ENCODE peak calls at places on chromosomes 13 and 19, in four cellular contexts. X is H1, A is K562, O is HepG2. H is an unnamed sample.

GRCh38 chr13:74372511-74372910 is 238.3 kb upstream of the KLF12 start:
- DNase-seq in X (no peak), A (no peak), O (no peak), H (no peak)

GRCh38 chr19:6947745-6948144 is 60.4 kb downstream of the ADGRE1 start:
- DNase-seq in X (no peak), A (no peak), O (peak; percentile 3), H (peak; percentile 66)

GRCh38 chr19:28039677-28040381 is 1173.1 kb downstream of the UQCRFS1 start:
- DNase-seq in X (no peak), A (no peak), O (no peak), H (no peak)

GRCh38 chr19:37227996-37228395 is 10.0 kb downstream of the ZNF383 start:
- DNase-seq in X (no peak), A (no peak), O (no peak), H (no peak)

GRCh38 chr19:55685776-55686175 is 10.8 kb downstream of the EPN1 start:
- DNase-seq in X (no peak), A (no peak), O (no peak), H (no peak)

GRCh38 chr13:31031482-31031881 is 99.0 kb downstream of the TEX26 start:
- DNase-seq in X (no peak), A (no peak), O (peak; percentile 19), H (no peak)

GRCh38 chr13:27242642-27243185 is 8.6 kb upstream of the RPL21 start:
- DNase-seq in X (no peak), A (peak; percentile 27), O (no peak), H (no peak)

GRCh38 chr13:29718694-29719093 is 123.2 kb upstream of the SLC7A1 start:
- DNase-seq in X (no peak), A (no peak), O (no peak), H (no peak)

GRCh38 chr13:46731535-46731934 is 65.4 kb downstream of the ESD start:
- DNase-seq in X (no peak), A (no peak), O (no peak), H (no peak)

GRCh38 chr13:41603917-41604316 is 146.6 kb downstream of the RGCC start:
- DNase-seq in X (no peak), A (peak; percentile 13), O (no peak), H (peak; percentile 69)

GRCh38 chr13:77733674-77734073 is 36.2 kb downstream of the SLAIN1 start:
- DNase-seq in X (no peak), A (no peak), O (no peak), H (no peak)

GRCh38 chr19:7904074-7905020 is 670 bp downstream of the MAP2K7 start:
- DNase-seq in X (no peak), A (peak; percentile 89), O (no peak), H (peak; percentile 21)

GRCh38 chr19:16726916-16727315 is 7.3 kb downstream of the NWD1 start:
- DNase-seq in X (no peak), A (no peak), O (no peak), H (no peak)

GRCh38 chr19:16435238-16435911 is 36.4 kb downstream of the EPS15L1 start:
- DNase-seq in X (no peak), A (no peak), O (no peak), H (peak; percentile 84)

GRCh38 chr13:76677047-76677446 is 209.2 kb downstream of the KCTD12 start:
- DNase-seq in X (no peak), A (no peak), O (no peak), H (peak; percentile 34)

GRCh38 chr13:33490461-33491327 is 205.1 kb upstream of the STARD13 start:
- DNase-seq in X (peak; percentile 33), A (peak; percentile 5), O (no peak), H (peak; percentile 95)

GRCh38 chr19:40650749-40651305 is 39.6 kb downstream of the NUMBL start:
- DNase-seq in X (no peak), A (no peak), O (no peak), H (no peak)

GRCh38 chr19:6593651-6594416 is 2.9 kb upstream of the CD70 start:
- DNase-seq in X (no peak), A (no peak), O (no peak), H (no peak)

GRCh38 chr19:15595069-15595468 is 19.9 kb upstream of the CYP4F8 start:
- DNase-seq in X (no peak), A (no peak), O (no peak), H (no peak)

GRCh38 chr13:66943530-66943929 is 286.6 kb downstream of the PCDH9 start:
- DNase-seq in X (no peak), A (no peak), O (no peak), H (no peak)
- TF ChIP-seq JUN in X (no peak), A (no peak), O (no peak), H (no peak)

GRCh38 chr19:13100031-13100588 is 2.5 kb downstream of the LYL1 start:
- DNase-seq in X (no peak), A (no peak), O (no peak), H (peak; percentile 51)

GRCh38 chr19:13099073-13099999 is 3.3 kb downstream of the LYL1 start:
- DNase-seq in X (no peak), A (peak; percentile 45), O (no peak), H (peak; percentile 79)

GRCh38 chr19:13096968-13097330 is 5.7 kb downstream of the LYL1 start:
- DNase-seq in X (no peak), A (no peak), O (no peak), H (no peak)

GRCh38 chr19:13097331-13098258 is 5.1 kb downstream of the LYL1 start:
- DNase-seq in X (no peak), A (peak; percentile 68), O (no peak), H (peak; percentile 52)

DNA sequence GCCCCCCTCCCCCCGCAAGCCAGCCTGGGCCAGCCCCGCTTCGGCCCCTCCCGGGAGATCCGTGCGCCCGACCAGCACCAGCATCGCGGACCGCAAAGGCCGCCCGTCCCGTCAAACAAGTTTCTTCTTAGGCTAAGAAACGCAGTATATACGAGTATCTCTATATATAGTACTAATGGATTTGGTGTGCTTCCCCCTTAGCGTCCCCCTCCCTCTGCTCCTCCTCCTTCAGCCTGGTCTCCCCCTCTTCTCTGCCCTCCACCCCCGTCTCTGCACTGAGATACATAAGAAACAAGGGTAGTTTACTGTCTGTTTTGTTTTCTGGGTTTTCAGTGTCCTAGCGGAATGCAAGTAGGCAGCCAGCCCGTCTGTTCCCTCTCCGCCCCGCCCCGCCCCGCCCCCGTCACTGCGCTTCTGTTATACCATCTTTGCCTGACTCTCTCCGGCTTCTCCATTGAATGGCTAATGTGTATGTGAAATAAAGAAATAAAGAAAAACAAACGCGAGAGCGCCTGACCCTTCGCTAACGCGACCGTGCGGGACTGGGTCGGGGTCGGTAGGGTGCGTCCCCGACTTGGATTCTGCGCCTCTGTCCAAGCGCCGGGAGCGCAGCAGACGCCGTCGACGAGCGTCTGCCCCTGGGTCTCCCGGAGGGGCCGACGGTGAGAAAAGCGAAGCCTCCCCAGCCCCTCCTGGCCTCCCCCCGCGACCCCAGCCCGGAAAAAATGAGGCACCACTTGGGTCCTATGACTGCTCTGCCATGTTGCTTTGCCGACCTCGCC is 4.2 kb downstream of the LYL1 start:
- DNase-seq in X (no peak), A (peak; percentile 25), O (no peak), H (peak; percentile 72)
- TF ChIP-seq EZH2 in X (no peak), A (no peak), O (no peak), H (no peak)

DNA sequence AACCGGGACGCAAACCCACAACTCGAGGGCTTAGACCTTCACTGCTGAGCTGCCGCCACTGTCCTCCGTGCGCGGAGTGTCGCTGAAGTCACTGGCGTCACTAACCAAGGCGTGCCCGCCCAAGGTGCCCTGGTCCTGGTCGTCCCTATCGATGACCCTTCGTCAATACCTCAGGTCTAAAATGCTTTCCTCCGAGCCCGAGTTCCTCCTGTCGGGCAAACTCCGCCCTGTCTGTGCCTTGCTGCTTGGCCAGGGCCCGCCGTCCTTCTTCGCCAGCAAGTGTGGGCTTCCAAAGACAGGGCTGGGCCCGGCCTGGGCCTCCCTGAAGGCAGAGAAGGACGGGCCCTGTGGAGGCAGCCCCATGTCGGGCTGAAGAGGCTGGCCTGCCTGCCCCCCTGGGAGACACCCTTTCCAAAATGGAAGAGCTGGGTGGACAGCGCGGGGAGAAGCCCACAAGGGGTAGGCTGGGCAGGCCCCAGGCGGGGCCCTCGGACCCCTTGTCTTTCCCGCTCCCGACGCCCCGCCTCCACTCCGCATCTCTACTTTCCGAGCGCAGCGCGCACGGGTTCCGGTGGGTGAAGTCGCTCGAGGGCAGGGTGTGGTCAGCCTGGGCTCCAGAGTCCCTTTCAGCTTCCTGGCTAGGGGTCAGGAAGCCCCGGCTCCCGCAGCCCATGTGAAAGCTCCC is 13.4 kb downstream of the RB1 start:
- DNase-seq in X (no peak), A (no peak), O (no peak), H (no peak)
- H4K20me1 ChIP-seq in X (no peaks in the 10 kb centered on the region), A (no peaks in the 10 kb centered on the region), O (no peaks in the 10 kb centered on the region), H (no peaks in the 10 kb centered on the region)

GRCh38 chr13:111115841-111116500 is 861 bp downstream of the ARHGEF7 start:
- DNase-seq in X (no peak), A (no peak), O (peak; percentile 12), H (peak; percentile 27)
- TF ChIP-seq JUN in X (no peak), A (no peak), O (no peak), H (no peak)

GRCh38 chr19:18783958-18784785 is 6.9 kb downstream of the COMP start:
- DNase-seq in X (no peak), A (no peak), O (no peak), H (no peak)

GRCh38 chr19:18782559-18783225 is 8.4 kb downstream of the COMP start:
- DNase-seq in X (no peak), A (no peak), O (no peak), H (no peak)

GRCh38 chr19:18784786-18785120 is 6.4 kb downstream of the COMP start:
- DNase-seq in X (no peak), A (no peak), O (no peak), H (no peak)

GRCh38 chr19:18781885-18782527 is 9.1 kb downstream of the COMP start:
- DNase-seq in X (no peak), A (no peak), O (no peak), H (no peak)

DNA sequence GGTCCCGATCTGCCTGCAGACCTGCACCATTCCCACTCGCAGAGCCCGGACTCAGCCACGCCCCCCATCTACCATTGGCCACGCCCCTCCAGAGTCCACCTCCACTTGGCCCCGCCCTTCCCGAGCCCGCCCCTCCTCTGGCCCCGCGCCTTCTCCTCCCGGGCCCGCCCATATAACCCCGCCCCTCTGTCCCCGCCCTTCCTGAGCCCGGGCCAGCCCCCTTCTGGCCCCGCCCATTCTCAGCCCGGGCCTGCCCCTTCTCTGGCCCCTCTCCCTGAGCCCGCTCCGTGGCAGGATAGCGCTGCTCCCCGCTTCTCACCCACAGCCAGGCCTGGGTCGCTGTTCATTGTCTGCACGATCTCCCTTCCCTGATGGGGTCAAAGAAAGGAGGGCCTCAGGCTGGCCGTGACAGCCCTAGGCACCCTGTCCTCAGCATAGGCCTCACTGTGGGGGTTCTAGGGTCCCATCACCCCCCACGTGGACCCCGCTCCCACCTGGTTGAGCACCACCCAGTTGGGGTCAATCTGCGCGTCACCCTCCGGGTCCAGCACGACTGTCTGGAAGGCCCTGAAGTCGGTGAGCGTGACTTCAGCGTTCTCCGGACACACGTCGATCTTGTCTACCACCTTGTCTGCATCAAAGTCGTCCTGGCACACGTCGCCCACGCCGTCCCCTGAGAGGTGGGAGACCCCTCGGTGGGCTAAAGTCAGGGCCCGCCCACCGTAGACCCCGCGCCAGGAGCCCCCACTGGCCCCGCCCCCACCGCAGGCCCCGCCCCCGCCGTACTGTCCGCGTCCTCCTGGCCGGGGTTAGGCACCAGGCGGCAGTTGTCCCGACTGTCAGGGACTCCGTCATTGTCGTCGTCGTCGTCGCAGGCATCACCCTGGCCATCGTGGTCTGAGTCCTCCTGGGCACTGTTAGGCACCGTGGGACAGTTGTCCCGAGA is 5.7 kb downstream of the COMP start:
- DNase-seq in X (no peak), A (peak; percentile 100), O (peak; percentile 65), H (peak; percentile 34)
- TF ChIP-seq EZH2 in X (no peak), A (no peak), O (no peak), H (no peak)

DNA sequence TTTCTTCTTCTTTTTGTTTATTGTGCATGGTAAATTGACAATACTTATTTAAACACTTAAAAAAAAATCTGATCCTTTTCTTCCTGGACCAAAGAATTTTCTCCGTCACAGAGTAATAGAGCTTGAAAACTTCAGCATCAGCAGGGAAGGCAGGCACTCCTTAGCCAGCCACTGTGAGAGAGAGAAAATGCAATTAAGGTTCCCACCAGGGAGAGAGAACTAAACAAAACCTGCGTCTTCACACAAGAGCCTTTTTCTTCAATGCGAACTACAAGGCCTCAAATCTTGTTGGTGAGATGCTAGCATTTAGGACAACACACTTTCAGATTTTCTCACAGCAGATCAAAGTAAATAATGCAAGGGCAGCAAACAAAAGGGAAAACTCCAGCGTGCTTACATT is 80.2 kb downstream of the DACH1 start:
- DNase-seq in X (no peak), A (no peak), O (no peak), H (no peak)
- H4K20me1 ChIP-seq in X (no peaks in the 10 kb centered on the region), A (no peaks in the 10 kb centered on the region), O (no peaks in the 10 kb centered on the region), H (no peaks in the 10 kb centered on the region)